ENCODE peak calls at places on chromosomes 2 and 18, in five cellular contexts. One of them, this sample, is unnamed. For H3K27me3, the result is how much of the 10 kb centered on the place peaks cover.

GRCh38 chr18:58691256-58691655 is 20.0 kb downstream of the MALT1 start:
- DNase-seq in HepG2: no peak
- DNase-seq in K562: no peak
- DNase-seq in heart left ventricle: peak
- DNase-seq in body of pancreas: no peak
- DNase-seq in this sample: no peak

GRCh38 chr2:234939976-234940375 is 11.8 kb upstream of the SH3BP4 start:
- DNase-seq in HepG2: no peak
- DNase-seq in heart left ventricle: no peak
- DNase-seq in body of pancreas: no peak
- DNase-seq in K562: no peak
- DNase-seq in this sample: no peak

GRCh38 chr2:184730288-184730687 is 132.0 kb downstream of the ZNF804A start:
- DNase-seq in HepG2: no peak
- DNase-seq in K562: no peak
- DNase-seq in heart left ventricle: no peak
- DNase-seq in body of pancreas: no peak
- DNase-seq in this sample: no peak

GRCh38 chr2:39851691-39852110 is 72.6 kb upstream of the THUMPD2 start:
- DNase-seq in HepG2: no peak
- DNase-seq in body of pancreas: no peak
- DNase-seq in heart left ventricle: no peak
- DNase-seq in K562: no peak
- DNase-seq in this sample: no peak

GRCh38 chr18:21991081-21991534 is 178.3 kb upstream of the GATA6 start:
- DNase-seq in HepG2: peak
- DNase-seq in body of pancreas: no peak
- DNase-seq in K562: no peak
- DNase-seq in heart left ventricle: no peak
- DNase-seq in this sample: no peak

GRCh38 chr2:71611781-71612545 is 158.6 kb downstream of the DYSF start:
- DNase-seq in body of pancreas: no peak
- DNase-seq in heart left ventricle: no peak
- DNase-seq in HepG2: no peak
- DNase-seq in K562: no peak
- DNase-seq in this sample: no peak

GRCh38 chr2:133171396-133172004 is 396.8 kb downstream of the NCKAP5 start:
- DNase-seq in K562: no peak
- DNase-seq in heart left ventricle: no peak
- DNase-seq in HepG2: peak
- DNase-seq in body of pancreas: no peak
- DNase-seq in this sample: no peak

GRCh38 chr2:150484461-150484931 is 3.0 kb downstream of the RND3 start:
- DNase-seq in K562: no peak
- DNase-seq in heart left ventricle: no peak
- DNase-seq in HepG2: no peak
- DNase-seq in body of pancreas: peak
- DNase-seq in this sample: no peak

GRCh38 chr18:38330573-38330972 is 765.0 kb upstream of the CELF4 start:
- DNase-seq in heart left ventricle: no peak
- DNase-seq in body of pancreas: no peak
- DNase-seq in HepG2: no peak
- DNase-seq in K562: no peak
- DNase-seq in this sample: no peak

GRCh38 chr2:1727101-1727771 is 17.1 kb downstream of the PXDN start:
- DNase-seq in K562: no peak
- DNase-seq in HepG2: no peak
- DNase-seq in heart left ventricle: no peak
- DNase-seq in body of pancreas: no peak
- DNase-seq in this sample: no peak

GRCh38 chr2:17326717-17327116 is 191.5 kb downstream of the RAD51AP2 start:
- DNase-seq in heart left ventricle: no peak
- DNase-seq in body of pancreas: no peak
- DNase-seq in HepG2: no peak
- DNase-seq in K562: no peak
- DNase-seq in this sample: no peak

GRCh38 chr2:159265171-159265576 is 21.3 kb downstream of the WDSUB1 start:
- DNase-seq in body of pancreas: no peak
- DNase-seq in K562: peak
- DNase-seq in HepG2: peak
- DNase-seq in heart left ventricle: no peak
- DNase-seq in this sample: no peak

GRCh38 chr18:57728941-57729511 is 74.1 kb downstream of the ATP8B1 start:
- DNase-seq in HepG2: no peak
- DNase-seq in heart left ventricle: no peak
- DNase-seq in K562: no peak
- DNase-seq in body of pancreas: no peak
- DNase-seq in this sample: no peak

GRCh38 chr2:88834866-88835265 is 143.4 kb downstream of the RPIA start:
- DNase-seq in heart left ventricle: no peak
- DNase-seq in HepG2: no peak
- DNase-seq in K562: no peak
- DNase-seq in body of pancreas: no peak
- DNase-seq in this sample: no peak

GRCh38 chr2:236916181-236916580 is 169.5 kb upstream of the COPS8 start:
- DNase-seq in HepG2: no peak
- DNase-seq in heart left ventricle: no peak
- DNase-seq in body of pancreas: no peak
- DNase-seq in K562: no peak
- DNase-seq in this sample: no peak

GRCh38 chr18:39724652-39725051 is 2159.1 kb upstream of the CELF4 start:
- DNase-seq in heart left ventricle: no peak
- DNase-seq in HepG2: no peak
- DNase-seq in body of pancreas: no peak
- DNase-seq in K562: no peak
- DNase-seq in this sample: no peak

GRCh38 chr2:227360351-227360750 is 18.8 kb downstream of the TM4SF20 start:
- DNase-seq in HepG2: no peak
- DNase-seq in heart left ventricle: no peak
- DNase-seq in body of pancreas: no peak
- DNase-seq in K562: no peak
- DNase-seq in this sample: no peak

GRCh38 chr2:83368461-83368860 is 1090.6 kb downstream of the SUCLG1 start:
- DNase-seq in heart left ventricle: no peak
- DNase-seq in HepG2: no peak
- DNase-seq in body of pancreas: no peak
- DNase-seq in K562: no peak
- DNase-seq in this sample: no peak

GRCh38 chr2:56244911-56245530 is 61.2 kb downstream of the CCDC85A start:
- DNase-seq in heart left ventricle: no peak
- DNase-seq in body of pancreas: no peak
- DNase-seq in HepG2: no peak
- DNase-seq in K562: no peak
- DNase-seq in this sample: no peak

GRCh38 chr2:124970065-124970464 is 945.0 kb downstream of the CNTNAP5 start:
- DNase-seq in body of pancreas: no peak
- DNase-seq in HepG2: no peak
- DNase-seq in K562: no peak
- DNase-seq in heart left ventricle: no peak
- DNase-seq in this sample: no peak

GRCh38 chr2:8475349-8476045 is 206.4 kb upstream of the ID2 start:
- DNase-seq in body of pancreas: no peak
- DNase-seq in heart left ventricle: no peak
- DNase-seq in K562: no peak
- DNase-seq in HepG2: no peak
- DNase-seq in this sample: no peak

GRCh38 chr18:25253136-25253535 is 98.8 kb downstream of the ZNF521 start:
- DNase-seq in body of pancreas: no peak
- DNase-seq in HepG2: no peak
- DNase-seq in K562: no peak
- DNase-seq in heart left ventricle: no peak
- DNase-seq in this sample: no peak

GRCh38 chr2:164840458-164840929 is 1.1 kb downstream of the COBLL1 start:
- DNase-seq in K562: no peak
- DNase-seq in body of pancreas: peak
- DNase-seq in heart left ventricle: peak
- DNase-seq in HepG2: peak
- DNase-seq in this sample: peak

GRCh38 chr2:19675003-19675629 is 226.7 kb downstream of the TTC32 start:
- DNase-seq in body of pancreas: no peak
- DNase-seq in K562: no peak
- DNase-seq in heart left ventricle: no peak
- DNase-seq in HepG2: no peak
- DNase-seq in this sample: no peak

GRCh38 chr2:231687133-231687852 is 21.0 kb upstream of the PTMA start:
- DNase-seq in heart left ventricle: peak
- DNase-seq in body of pancreas: peak
- DNase-seq in HepG2: peak
- DNase-seq in K562: peak
- DNase-seq in this sample: no peak

GRCh38 chr2:53561155-53561554 is 206.4 kb upstream of the CHAC2 start:
- DNase-seq in body of pancreas: no peak
- DNase-seq in K562: no peak
- DNase-seq in HepG2: no peak
- DNase-seq in heart left ventricle: no peak
- DNase-seq in this sample: no peak

GRCh38 chr2:237234268-237234667 is 148.6 kb downstream of the COPS8 start:
- DNase-seq in HepG2: no peak
- DNase-seq in heart left ventricle: peak
- DNase-seq in K562: no peak
- DNase-seq in body of pancreas: peak
- DNase-seq in this sample: peak

GRCh38 chr2:30191831-30192271 is 39.5 kb upstream of the LBH start:
- DNase-seq in K562: peak
- DNase-seq in HepG2: no peak
- DNase-seq in heart left ventricle: no peak
- DNase-seq in body of pancreas: no peak
- DNase-seq in this sample: no peak
- TF ChIP-seq POLR2A in K562: no peak
- TF ChIP-seq POLR2A in HepG2: no peak
- TF ChIP-seq POLR2A in heart left ventricle: no peak
- TF ChIP-seq POLR2A in body of pancreas: no peak
- TF ChIP-seq POLR2A in this sample: no peak

DNA sequence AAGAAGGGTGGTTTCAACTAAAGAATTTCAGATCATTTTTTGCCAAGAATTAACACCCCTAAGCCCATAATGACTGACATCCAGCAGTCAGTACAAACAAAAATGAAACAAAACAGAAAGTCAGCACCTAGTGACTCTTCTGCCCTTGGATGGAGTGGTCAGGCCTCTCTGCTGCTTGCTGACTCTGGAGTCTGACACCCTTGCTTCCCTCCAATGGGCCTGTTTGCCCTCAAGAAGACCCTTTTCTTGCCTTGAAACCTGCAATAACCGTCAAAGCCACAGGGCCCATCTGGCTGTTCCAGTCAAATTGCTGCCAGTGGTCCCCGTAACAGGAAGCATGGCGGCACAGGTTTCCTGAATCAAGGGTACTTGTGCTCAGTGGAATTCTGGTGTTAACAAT is 27.2 kb upstream of the CYTIP start:
- DNase-seq in K562: no peak
- DNase-seq in heart left ventricle: no peak
- DNase-seq in HepG2: no peak
- DNase-seq in body of pancreas: no peak
- DNase-seq in this sample: no peak
- H3K27ac ChIP-seq in K562: no peak
- H3K27ac ChIP-seq in heart left ventricle: no peak
- H3K27ac ChIP-seq in HepG2: no peak
- H3K27ac ChIP-seq in body of pancreas: no peak
- H3K27ac ChIP-seq in this sample: no peak

GRCh38 chr2:239469101-239469960 is 68.5 kb upstream of the HDAC4 start:
- DNase-seq in heart left ventricle: no peak
- DNase-seq in K562: no peak
- DNase-seq in body of pancreas: no peak
- DNase-seq in HepG2: no peak
- DNase-seq in this sample: no peak
- H3K27me3 ChIP-seq in heart left ventricle: under half
- H3K27me3 ChIP-seq in K562: under half
- H3K27me3 ChIP-seq in body of pancreas: under half
- H3K27me3 ChIP-seq in HepG2: under half
- H3K27me3 ChIP-seq in this sample: under half

DNA sequence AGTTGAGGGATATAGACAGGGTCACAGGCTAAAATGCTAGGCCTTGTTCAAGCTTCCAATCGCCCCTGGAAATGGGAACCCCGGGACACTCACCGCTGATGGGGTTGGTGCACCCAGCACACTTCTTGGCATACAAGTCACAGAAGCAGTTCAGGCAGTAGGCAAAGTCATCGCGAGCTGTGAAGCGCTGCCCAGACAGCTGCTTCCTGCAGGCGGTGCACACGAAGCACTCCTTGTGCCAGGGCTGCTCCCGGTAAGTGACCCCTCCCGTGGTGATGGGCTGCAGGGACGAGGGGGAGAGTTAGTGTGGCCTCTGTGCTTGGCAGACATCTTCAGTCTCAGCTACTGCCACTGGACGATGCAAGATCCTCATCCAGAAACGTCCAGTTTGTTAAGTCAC is 25.9 kb downstream of the C2orf49 start:
- DNase-seq in K562: no peak
- DNase-seq in body of pancreas: no peak
- DNase-seq in HepG2: no peak
- DNase-seq in heart left ventricle: no peak
- DNase-seq in this sample: no peak
- TF ChIP-seq POLR2A in K562: no peak
- TF ChIP-seq POLR2A in body of pancreas: no peak
- TF ChIP-seq POLR2A in HepG2: no peak
- TF ChIP-seq POLR2A in heart left ventricle: no peak
- TF ChIP-seq POLR2A in this sample: no peak

DNA sequence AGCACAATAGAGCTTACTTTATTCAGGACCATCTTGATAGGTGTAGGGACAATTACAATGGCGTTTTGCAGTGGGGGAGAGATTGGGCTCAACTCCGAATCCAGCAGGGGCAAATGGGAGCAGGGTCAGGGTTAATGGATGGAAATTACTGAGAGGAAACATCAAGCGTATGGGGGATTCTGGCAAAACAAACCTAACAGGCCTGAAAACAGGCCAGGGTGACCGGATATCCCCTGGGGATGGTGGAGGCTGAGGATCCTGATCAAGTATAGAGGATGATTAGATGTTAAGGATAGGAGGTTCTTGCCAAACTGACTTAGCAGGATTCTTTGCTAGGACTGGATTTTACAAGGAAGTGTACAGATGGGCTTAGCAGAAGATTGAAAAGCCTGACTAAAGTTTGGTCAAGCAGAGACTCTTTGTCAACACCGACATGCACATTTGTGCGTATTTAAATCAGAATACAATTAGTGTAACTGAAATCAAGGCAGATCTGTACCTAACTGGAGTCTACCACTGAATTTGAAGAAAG is 54.5 kb upstream of the GPR45 start:
- DNase-seq in HepG2: no peak
- DNase-seq in body of pancreas: no peak
- DNase-seq in K562: no peak
- DNase-seq in heart left ventricle: no peak
- DNase-seq in this sample: no peak
- H3K27ac ChIP-seq in HepG2: no peak
- H3K27ac ChIP-seq in body of pancreas: no peak
- H3K27ac ChIP-seq in K562: no peak
- H3K27ac ChIP-seq in heart left ventricle: no peak
- H3K27ac ChIP-seq in this sample: no peak